ENCODE peak calls at places on chromosomes 7 and 10, in seven cellular contexts. F, X, D, C, M, O and T are unnamed samples. For H3K36me3, the result is how much of the 10 kb centered on the place peaks cover.

GRCh38 chr10:132547421-132547861 is 9.9 kb downstream of the INPP5A start:
- DNase-seq in F (no peak), D (peak), O (no peak), M (no peak), C (no peak), X (no peak), T (no peak)

GRCh38 chr7:96989859-96990317 is 15.5 kb upstream of the DLX6 start:
- DNase-seq in F (no peak), O (no peak), M (no peak), C (no peak), D (no peak), X (no peak), T (no peak)

GRCh38 chr7:93117852-93118530 is at the start of gene SAMD9:
- DNase-seq in O (peak), X (peak), C (peak), M (no peak), F (peak), D (no peak), T (no peak)

GRCh38 chr7:155344270-155344617 is 46.6 kb downstream of the INSIG1 start:
- DNase-seq in O (no peak), M (no peak), X (no peak), C (no peak), D (no peak), F (no peak), T (peak)

GRCh38 chr10:23096814-23097549 is 1.6 kb downstream of the MSRB2 start:
- DNase-seq in D (peak), M (no peak), F (peak), X (no peak), C (peak), O (no peak), T (no peak)

GRCh38 chr7:149733131-149733531 is 40.3 kb downstream of the ZNF467 start:
- DNase-seq in M (no peak), X (no peak), D (no peak), O (no peak), C (no peak), F (no peak), T (no peak)

GRCh38 chr10:22539579-22540160 is 174.7 kb downstream of the PIP4K2A start:
- DNase-seq in O (no peak), X (no peak), C (no peak), D (no peak), F (no peak), M (no peak), T (no peak)

GRCh38 chr7:80027616-80028173 is 106.9 kb upstream of the GNAI1 start:
- DNase-seq in D (no peak), O (no peak), C (peak), X (no peak), F (no peak), M (no peak), T (no peak)

GRCh38 chr7:37927739-37928444 is 7.5 kb downstream of the EPDR1 start:
- DNase-seq in D (no peak), M (no peak), C (no peak), F (no peak), X (no peak), O (no peak), T (no peak)

GRCh38 chr10:75717126-75717916 is 285.9 kb downstream of the LRMDA start:
- DNase-seq in C (no peak), X (no peak), O (no peak), D (no peak), M (no peak), F (no peak), T (no peak)

GRCh38 chr10:44008270-44008916 is 359.7 kb upstream of the ZNF32 start:
- DNase-seq in X (peak), C (no peak), F (peak), D (no peak), O (no peak), M (no peak), T (peak)

GRCh38 chr7:25619963-25620799 is 391.9 kb upstream of the NPVF start:
- DNase-seq in X (no peak), F (peak), C (peak), M (no peak), O (no peak), D (peak), T (no peak)

GRCh38 chr10:46255696-46256355 is 31.0 kb upstream of the ANTXRL start:
- DNase-seq in M (no peak), D (peak), C (peak), O (no peak), F (peak), X (peak), T (peak)

GRCh38 chr7:98559958-98560357 is 57.1 kb upstream of the NPTX2 start:
- DNase-seq in D (no peak), X (peak), C (peak), F (peak), O (no peak), M (no peak), T (peak)

GRCh38 chr10:9096288-9096687 is 1041.8 kb downstream of the GATA3 start:
- DNase-seq in D (no peak), O (no peak), F (no peak), C (no peak), X (no peak), M (no peak), T (no peak)

GRCh38 chr7:50711271-50712175 is 71.2 kb downstream of the GRB10 start:
- DNase-seq in O (no peak), C (no peak), M (no peak), D (peak), X (no peak), F (no peak), T (no peak)

GRCh38 chr10:11881477-11882417 is 58.6 kb downstream of the PROSER2 start:
- DNase-seq in D (no peak), X (no peak), F (peak), O (no peak), C (no peak), M (no peak), T (peak)

GRCh38 chr10:23099816-23100215 is 4.4 kb downstream of the MSRB2 start:
- DNase-seq in O (no peak), D (no peak), M (no peak), F (peak), C (peak), X (no peak), T (no peak)

GRCh38 chr10:18350340-18350739 is 210.1 kb downstream of the CACNB2 start:
- DNase-seq in O (no peak), M (no peak), D (no peak), F (no peak), C (no peak), X (no peak), T (no peak)

GRCh38 chr7:139071683-139072082 is 35.8 kb upstream of the ZC3HAV1L start:
- DNase-seq in F (no peak), X (no peak), O (no peak), C (no peak), D (no peak), M (no peak), T (no peak)
- H3K36me3 ChIP-seq in F (under half), X (under half), O (under half), C (under half), D (half or more), M (under half), T (half or more)

GRCh38 chr7:4010923-4011656 is 671.0 kb upstream of the FOXK1 start:
- DNase-seq in C (no peak), F (peak), O (no peak), M (no peak), X (no peak), D (no peak), T (peak)

GRCh38 chr7:4010206-4010605 is 671.9 kb upstream of the FOXK1 start:
- DNase-seq in M (no peak), D (no peak), F (no peak), X (no peak), O (no peak), C (no peak), T (no peak)

GRCh38 chr7:4006687-4007086 is 675.4 kb upstream of the FOXK1 start:
- DNase-seq in C (no peak), M (no peak), O (no peak), X (no peak), F (no peak), D (no peak), T (no peak)

GRCh38 chr7:4013793-4014192 is 668.3 kb upstream of the FOXK1 start:
- DNase-seq in M (no peak), X (no peak), D (no peak), F (no peak), O (no peak), C (no peak), T (no peak)

GRCh38 chr7:4009720-4010119 is 672.4 kb upstream of the FOXK1 start:
- DNase-seq in D (no peak), X (no peak), M (no peak), C (no peak), F (no peak), O (no peak), T (no peak)
- H3K36me3 ChIP-seq in D (under half), X (under half), M (under half), C (under half), F (under half), O (under half), T (under half)

DNA sequence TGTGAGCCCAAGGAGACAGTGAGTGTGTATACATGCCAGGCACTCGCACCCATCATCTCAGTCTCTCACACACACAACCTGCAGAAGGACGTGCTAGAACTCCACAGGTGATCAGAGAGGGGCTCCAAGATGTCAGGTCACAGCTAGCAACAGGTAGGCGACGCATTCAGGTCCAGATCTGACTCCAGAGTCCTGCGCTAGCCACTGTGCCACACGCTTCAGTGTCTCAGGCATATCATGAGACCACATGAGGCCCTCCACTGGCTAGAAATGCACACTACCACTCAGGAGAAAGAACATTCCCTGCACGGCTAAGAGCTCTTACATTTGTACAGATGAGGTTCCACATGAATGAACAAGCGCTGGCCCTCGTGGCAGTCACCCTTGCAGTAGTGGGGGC is 11.5 kb downstream of the AKR1B1 start:
- DNase-seq in M (no peak), D (no peak), O (no peak), F (no peak), X (no peak), C (no peak), T (no peak)
- H3K36me3 ChIP-seq in M (under half), D (half or more), O (under half), F (under half), X (under half), C (under half), T (half or more)

DNA sequence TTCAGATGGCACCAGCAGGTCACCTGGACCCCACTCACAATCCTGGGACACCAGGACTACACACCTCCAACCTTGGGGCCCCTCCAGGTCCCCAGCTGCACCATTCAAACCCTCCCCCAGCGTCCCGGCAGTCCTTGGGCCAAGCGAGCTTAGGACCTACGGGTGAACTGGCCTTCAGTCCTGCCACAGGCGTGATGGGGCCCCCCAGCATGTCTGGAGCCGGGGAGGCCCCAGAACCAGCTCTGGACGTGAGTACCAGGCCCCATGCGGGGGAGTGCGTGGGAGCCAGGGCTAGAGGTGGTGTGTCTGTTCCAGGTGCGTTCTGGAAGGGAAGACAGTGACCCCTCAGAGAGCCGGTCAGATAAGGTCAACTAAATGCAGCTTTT is 17.8 kb downstream of the ZMIZ2 start:
- DNase-seq in C (no peak), D (no peak), F (no peak), M (no peak), O (no peak), X (no peak), T (no peak)
- H3K36me3 ChIP-seq in C (half or more), D (half or more), F (under half), M (under half), O (under half), X (under half), T (under half)

GRCh38 chr10:381805-382204 is 246.6 kb downstream of the ZMYND11 start:
- DNase-seq in M (no peak), F (no peak), O (no peak), C (no peak), X (peak), D (no peak), T (no peak)

GRCh38 chr10:381346-381745 is 246.1 kb downstream of the ZMYND11 start:
- DNase-seq in X (no peak), C (no peak), O (no peak), D (no peak), F (no peak), M (no peak), T (no peak)

GRCh38 chr10:385571-386300 is 250.5 kb downstream of the ZMYND11 start:
- DNase-seq in F (no peak), O (no peak), C (no peak), D (no peak), X (no peak), M (no peak), T (no peak)

GRCh38 chr10:386751-387693 is 251.8 kb downstream of the ZMYND11 start:
- DNase-seq in D (peak), X (no peak), C (no peak), M (no peak), O (no peak), F (no peak), T (no peak)

DNA sequence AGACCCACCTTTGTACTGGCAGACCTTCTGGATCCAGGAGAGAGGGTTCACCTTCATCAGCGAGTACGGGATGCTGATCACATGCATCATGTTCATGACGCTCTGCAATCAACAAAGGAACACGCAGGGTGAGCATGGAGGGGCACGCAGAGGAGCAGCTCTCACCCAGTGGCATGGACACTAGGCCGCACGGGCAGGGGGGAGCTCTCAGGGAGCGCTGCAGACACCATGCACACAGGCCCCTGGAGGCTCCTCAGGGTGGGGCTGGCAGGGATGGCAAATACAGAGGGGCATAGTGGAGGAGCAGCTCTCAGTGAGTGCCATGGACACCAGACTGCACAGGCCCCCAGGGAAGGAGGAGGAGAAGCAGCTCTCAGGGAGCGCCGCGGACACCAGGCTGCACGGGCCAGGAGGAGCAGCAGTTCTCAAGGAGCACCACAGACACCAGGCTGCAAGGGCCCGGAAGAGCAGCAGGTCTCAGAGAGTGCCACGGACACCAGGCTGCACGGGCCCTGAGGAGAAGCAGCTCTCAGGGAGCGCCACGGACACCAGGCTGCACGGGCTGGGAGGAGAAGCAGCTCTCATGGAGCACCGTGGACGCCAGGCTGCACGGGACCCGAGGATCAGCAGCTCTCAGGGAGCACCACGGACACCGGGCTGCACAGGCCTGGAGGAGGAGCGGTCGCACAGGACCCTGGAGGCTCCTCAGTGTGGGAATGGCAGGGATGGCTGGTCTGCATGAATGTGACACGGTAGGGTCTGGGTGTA is 249.5 kb downstream of the ZMYND11 start:
- DNase-seq in F (no peak), O (no peak), C (no peak), D (no peak), M (no peak), X (no peak), T (no peak)
- H3K36me3 ChIP-seq in F (under half), O (under half), C (under half), D (half or more), M (under half), X (under half), T (under half)

GRCh38 chr10:87101996-87102395 is 7.0 kb downstream of the SHLD2 start:
- DNase-seq in F (no peak), O (no peak), C (no peak), D (no peak), M (no peak), X (no peak), T (no peak)

DNA sequence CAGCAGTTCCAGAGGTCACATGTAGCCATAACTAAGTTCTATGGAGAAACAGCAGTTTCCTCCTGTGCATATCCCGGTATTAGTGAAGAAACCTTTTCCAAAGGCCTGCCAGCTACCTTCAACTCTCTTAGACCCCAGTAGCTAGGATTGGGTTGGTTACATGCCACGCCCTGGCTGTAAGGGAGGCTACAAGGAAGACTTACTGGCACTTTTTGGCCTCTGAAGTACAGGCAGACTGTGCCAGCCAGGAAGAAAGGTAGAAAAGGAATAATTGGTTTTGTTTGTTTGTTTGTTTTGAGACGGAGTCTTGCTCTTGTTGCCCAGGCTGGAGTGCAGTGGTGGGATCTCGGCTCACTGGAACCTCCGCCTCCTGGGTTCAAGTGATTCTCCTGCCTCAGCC is 10.7 kb downstream of the SHLD2 start:
- DNase-seq in X (no peak), D (no peak), M (no peak), C (no peak), F (no peak), O (no peak), T (no peak)
- H3K36me3 ChIP-seq in X (under half), D (half or more), M (under half), C (under half), F (under half), O (under half), T (under half)